ENCODE peak calls at places on chromosomes 6 and 20, in ten cellular contexts. One of them, this sample, is unnamed.

GRCh38 chr6:129638055-129639019 is 71.6 kb downstream of the ARHGAP18 start:
- DNase-seq in epithelial cell of esophagus: no peak
- DNase-seq in pancreas: no peak
- DNase-seq in foreskin fibroblast: no peak
- DNase-seq in PC-3: no peak
- DNase-seq in left ventricle myocardium inferior: no peak
- DNase-seq in gastrocnemius medialis: no peak
- DNase-seq in GM23338: no peak
- DNase-seq in heart left ventricle: no peak
- DNase-seq in cardiac fibroblast: peak; percentile 78
- DNase-seq in this sample: no peak

GRCh38 chr6:154261688-154262397 is 94.8 kb downstream of the IPCEF1 start:
- DNase-seq in epithelial cell of esophagus: no peak
- DNase-seq in left ventricle myocardium inferior: no peak
- DNase-seq in heart left ventricle: no peak
- DNase-seq in cardiac fibroblast: no peak
- DNase-seq in pancreas: no peak
- DNase-seq in GM23338: no peak
- DNase-seq in foreskin fibroblast: no peak
- DNase-seq in PC-3: no peak
- DNase-seq in gastrocnemius medialis: no peak
- DNase-seq in this sample: no peak

GRCh38 chr20:24034820-24035219 is 46.2 kb upstream of the GGTLC1 start:
- DNase-seq in foreskin fibroblast: peak; percentile 3
- DNase-seq in gastrocnemius medialis: no peak
- DNase-seq in left ventricle myocardium inferior: no peak
- DNase-seq in heart left ventricle: no peak
- DNase-seq in cardiac fibroblast: peak; percentile 35
- DNase-seq in pancreas: no peak
- DNase-seq in epithelial cell of esophagus: peak; percentile 71
- DNase-seq in PC-3: peak; percentile 99
- DNase-seq in GM23338: no peak
- DNase-seq in this sample: no peak

GRCh38 chr20:9668356-9668755 is 154.0 kb downstream of the LAMP5 start:
- DNase-seq in pancreas: no peak
- DNase-seq in epithelial cell of esophagus: no peak
- DNase-seq in gastrocnemius medialis: no peak
- DNase-seq in PC-3: no peak
- DNase-seq in foreskin fibroblast: no peak
- DNase-seq in left ventricle myocardium inferior: no peak
- DNase-seq in heart left ventricle: no peak
- DNase-seq in GM23338: no peak
- DNase-seq in cardiac fibroblast: no peak
- DNase-seq in this sample: no peak

GRCh38 chr6:38179794-38180430 is 360.4 kb downstream of the ZFAND3 start:
- DNase-seq in gastrocnemius medialis: peak; percentile 34
- DNase-seq in PC-3: no peak
- DNase-seq in pancreas: no peak
- DNase-seq in cardiac fibroblast: no peak
- DNase-seq in heart left ventricle: no peak
- DNase-seq in epithelial cell of esophagus: no peak
- DNase-seq in foreskin fibroblast: no peak
- DNase-seq in left ventricle myocardium inferior: no peak
- DNase-seq in GM23338: no peak
- DNase-seq in this sample: peak; percentile 74

GRCh38 chr6:36076178-36077088 is 48.8 kb downstream of the MAPK14 start:
- DNase-seq in PC-3: no peak
- DNase-seq in heart left ventricle: no peak
- DNase-seq in cardiac fibroblast: no peak
- DNase-seq in epithelial cell of esophagus: no peak
- DNase-seq in left ventricle myocardium inferior: no peak
- DNase-seq in gastrocnemius medialis: no peak
- DNase-seq in foreskin fibroblast: no peak
- DNase-seq in pancreas: no peak
- DNase-seq in GM23338: no peak
- DNase-seq in this sample: no peak

GRCh38 chr20:45470262-45470931 is 844 bp downstream of the WFDC2 start:
- DNase-seq in PC-3: no peak
- DNase-seq in cardiac fibroblast: no peak
- DNase-seq in epithelial cell of esophagus: peak; percentile 26
- DNase-seq in heart left ventricle: peak; percentile 40
- DNase-seq in pancreas: peak; percentile 84
- DNase-seq in gastrocnemius medialis: no peak
- DNase-seq in foreskin fibroblast: peak; percentile 57
- DNase-seq in GM23338: peak; percentile 68
- DNase-seq in left ventricle myocardium inferior: no peak
- DNase-seq in this sample: peak; percentile 89

GRCh38 chr6:107746461-107747030 is 77.6 kb downstream of the SCML4 start:
- DNase-seq in foreskin fibroblast: no peak
- DNase-seq in epithelial cell of esophagus: no peak
- DNase-seq in GM23338: no peak
- DNase-seq in gastrocnemius medialis: no peak
- DNase-seq in pancreas: no peak
- DNase-seq in heart left ventricle: no peak
- DNase-seq in PC-3: no peak
- DNase-seq in cardiac fibroblast: no peak
- DNase-seq in left ventricle myocardium inferior: no peak
- DNase-seq in this sample: no peak

GRCh38 chr6:47355496-47355895 is 45.8 kb upstream of the TNFRSF21 start:
- DNase-seq in heart left ventricle: no peak
- DNase-seq in GM23338: no peak
- DNase-seq in cardiac fibroblast: no peak
- DNase-seq in left ventricle myocardium inferior: no peak
- DNase-seq in pancreas: no peak
- DNase-seq in PC-3: no peak
- DNase-seq in gastrocnemius medialis: no peak
- DNase-seq in epithelial cell of esophagus: no peak
- DNase-seq in foreskin fibroblast: no peak
- DNase-seq in this sample: no peak

GRCh38 chr6:20236344-20236743 is 24.1 kb upstream of the MBOAT1 start:
- DNase-seq in cardiac fibroblast: no peak
- DNase-seq in GM23338: no peak
- DNase-seq in foreskin fibroblast: no peak
- DNase-seq in heart left ventricle: no peak
- DNase-seq in gastrocnemius medialis: no peak
- DNase-seq in epithelial cell of esophagus: no peak
- DNase-seq in PC-3: no peak
- DNase-seq in pancreas: no peak
- DNase-seq in left ventricle myocardium inferior: no peak
- DNase-seq in this sample: no peak

GRCh38 chr20:13610205-13610604 is 28.5 kb downstream of the TASP1 start:
- DNase-seq in PC-3: no peak
- DNase-seq in epithelial cell of esophagus: no peak
- DNase-seq in GM23338: peak; percentile 75
- DNase-seq in gastrocnemius medialis: no peak
- DNase-seq in foreskin fibroblast: no peak
- DNase-seq in heart left ventricle: no peak
- DNase-seq in cardiac fibroblast: peak; percentile 7
- DNase-seq in left ventricle myocardium inferior: no peak
- DNase-seq in pancreas: no peak
- DNase-seq in this sample: no peak

GRCh38 chr6:29709178-29709576 is 14.1 kb upstream of the HLA-F start:
- DNase-seq in PC-3: no peak
- DNase-seq in left ventricle myocardium inferior: no peak
- DNase-seq in GM23338: no peak
- DNase-seq in foreskin fibroblast: no peak
- DNase-seq in pancreas: no peak
- DNase-seq in gastrocnemius medialis: no peak
- DNase-seq in cardiac fibroblast: no peak
- DNase-seq in epithelial cell of esophagus: no peak
- DNase-seq in heart left ventricle: no peak
- DNase-seq in this sample: peak; percentile 59

GRCh38 chr6:170185175-170185970 is 105.5 kb downstream of the DLL1 start:
- DNase-seq in foreskin fibroblast: no peak
- DNase-seq in pancreas: no peak
- DNase-seq in GM23338: no peak
- DNase-seq in heart left ventricle: no peak
- DNase-seq in epithelial cell of esophagus: no peak
- DNase-seq in PC-3: no peak
- DNase-seq in left ventricle myocardium inferior: no peak
- DNase-seq in gastrocnemius medialis: no peak
- DNase-seq in cardiac fibroblast: no peak
- DNase-seq in this sample: no peak

GRCh38 chr6:154154389-154154967 is 115.4 kb downstream of the OPRM1 start:
- DNase-seq in left ventricle myocardium inferior: no peak
- DNase-seq in PC-3: peak; percentile 71
- DNase-seq in pancreas: no peak
- DNase-seq in foreskin fibroblast: peak; percentile 80
- DNase-seq in gastrocnemius medialis: peak; percentile 25
- DNase-seq in heart left ventricle: peak; percentile 40
- DNase-seq in GM23338: peak; percentile 88
- DNase-seq in cardiac fibroblast: peak; percentile 84
- DNase-seq in epithelial cell of esophagus: peak; percentile 74
- DNase-seq in this sample: peak; percentile 62

DNA sequence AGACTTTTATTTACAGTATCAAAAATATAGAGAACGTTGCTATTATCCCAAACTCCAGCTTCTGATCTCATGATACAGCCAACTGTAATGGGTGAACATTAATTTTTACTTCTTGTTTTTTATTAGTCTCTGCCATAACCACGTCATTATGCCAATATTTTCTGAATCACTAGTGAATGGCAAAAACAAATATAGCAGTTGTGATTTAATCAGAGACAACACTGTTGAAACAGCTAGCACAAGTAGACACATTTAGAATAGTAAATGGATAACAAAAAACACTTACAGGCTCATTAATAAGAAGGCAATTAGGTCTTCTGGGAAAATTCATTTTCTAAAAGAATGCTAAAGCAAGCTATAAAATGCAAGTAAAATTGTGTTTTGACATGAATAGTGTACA is 8.1 kb downstream of the PTPRK start:
- DNase-seq in pancreas: no peak
- DNase-seq in GM23338: no peak
- DNase-seq in PC-3: peak; percentile 63
- DNase-seq in gastrocnemius medialis: no peak
- DNase-seq in left ventricle myocardium inferior: no peak
- DNase-seq in heart left ventricle: no peak
- DNase-seq in foreskin fibroblast: no peak
- DNase-seq in cardiac fibroblast: peak; percentile 33
- DNase-seq in epithelial cell of esophagus: no peak
- DNase-seq in this sample: no peak
- TF ChIP-seq CTCF in pancreas: no peak
- TF ChIP-seq CTCF in GM23338: no peak
- TF ChIP-seq CTCF in PC-3: no peak
- TF ChIP-seq CTCF in gastrocnemius medialis: no peak
- TF ChIP-seq CTCF in left ventricle myocardium inferior: no peak
- TF ChIP-seq CTCF in heart left ventricle: no peak
- TF ChIP-seq CTCF in foreskin fibroblast: no peak
- TF ChIP-seq CTCF in cardiac fibroblast: no peak
- TF ChIP-seq CTCF in epithelial cell of esophagus: no peak
- TF ChIP-seq CTCF in this sample: no peak

GRCh38 chr20:38902601-38903000 is 23.6 kb upstream of the FAM83D start:
- DNase-seq in PC-3: no peak
- DNase-seq in left ventricle myocardium inferior: no peak
- DNase-seq in foreskin fibroblast: no peak
- DNase-seq in heart left ventricle: no peak
- DNase-seq in gastrocnemius medialis: no peak
- DNase-seq in pancreas: no peak
- DNase-seq in cardiac fibroblast: no peak
- DNase-seq in epithelial cell of esophagus: no peak
- DNase-seq in GM23338: no peak
- DNase-seq in this sample: no peak

GRCh38 chr20:38905375-38905774 is 20.8 kb upstream of the FAM83D start:
- DNase-seq in epithelial cell of esophagus: no peak
- DNase-seq in cardiac fibroblast: peak; percentile 26
- DNase-seq in pancreas: no peak
- DNase-seq in left ventricle myocardium inferior: no peak
- DNase-seq in heart left ventricle: no peak
- DNase-seq in foreskin fibroblast: peak; percentile 41
- DNase-seq in PC-3: peak; percentile 32
- DNase-seq in gastrocnemius medialis: no peak
- DNase-seq in GM23338: no peak
- DNase-seq in this sample: no peak

GRCh38 chr20:38907918-38908677 is 18.1 kb upstream of the FAM83D start:
- DNase-seq in epithelial cell of esophagus: no peak
- DNase-seq in PC-3: no peak
- DNase-seq in foreskin fibroblast: no peak
- DNase-seq in left ventricle myocardium inferior: no peak
- DNase-seq in heart left ventricle: no peak
- DNase-seq in pancreas: no peak
- DNase-seq in cardiac fibroblast: no peak
- DNase-seq in GM23338: no peak
- DNase-seq in gastrocnemius medialis: no peak
- DNase-seq in this sample: no peak

GRCh38 chr20:38900606-38901005 is 25.6 kb upstream of the FAM83D start:
- DNase-seq in pancreas: no peak
- DNase-seq in gastrocnemius medialis: no peak
- DNase-seq in epithelial cell of esophagus: no peak
- DNase-seq in cardiac fibroblast: no peak
- DNase-seq in foreskin fibroblast: no peak
- DNase-seq in PC-3: no peak
- DNase-seq in left ventricle myocardium inferior: no peak
- DNase-seq in heart left ventricle: no peak
- DNase-seq in GM23338: no peak
- DNase-seq in this sample: no peak

GRCh38 chr20:38903335-38903734 is 22.9 kb upstream of the FAM83D start:
- DNase-seq in pancreas: no peak
- DNase-seq in cardiac fibroblast: no peak
- DNase-seq in gastrocnemius medialis: no peak
- DNase-seq in heart left ventricle: no peak
- DNase-seq in foreskin fibroblast: no peak
- DNase-seq in PC-3: no peak
- DNase-seq in epithelial cell of esophagus: no peak
- DNase-seq in left ventricle myocardium inferior: no peak
- DNase-seq in GM23338: no peak
- DNase-seq in this sample: no peak
- H3K4me3 ChIP-seq in pancreas: no peak overlapping the region
- H3K4me3 ChIP-seq in cardiac fibroblast: no peak overlapping the region
- H3K4me3 ChIP-seq in gastrocnemius medialis: no peak overlapping the region
- H3K4me3 ChIP-seq in heart left ventricle: no peak overlapping the region
- H3K4me3 ChIP-seq in foreskin fibroblast: no peak overlapping the region
- H3K4me3 ChIP-seq in PC-3: no peak overlapping the region
- H3K4me3 ChIP-seq in epithelial cell of esophagus: no peak overlapping the region
- H3K4me3 ChIP-seq in left ventricle myocardium inferior: no peak overlapping the region
- H3K4me3 ChIP-seq in GM23338: no peak overlapping the region
- H3K4me3 ChIP-seq in this sample: no peak overlapping the region

GRCh38 chr20:2005831-2006426 is 12.1 kb upstream of the PDYN start:
- DNase-seq in foreskin fibroblast: peak; percentile 79
- DNase-seq in GM23338: peak; percentile 91
- DNase-seq in PC-3: peak; percentile 81
- DNase-seq in cardiac fibroblast: peak; percentile 66
- DNase-seq in epithelial cell of esophagus: peak; percentile 77
- DNase-seq in gastrocnemius medialis: no peak
- DNase-seq in left ventricle myocardium inferior: peak; percentile 62
- DNase-seq in pancreas: peak; percentile 86
- DNase-seq in heart left ventricle: peak; percentile 65
- DNase-seq in this sample: no peak
- TF ChIP-seq CTCF in foreskin fibroblast: no peak
- TF ChIP-seq CTCF in GM23338: peak; percentile 18
- TF ChIP-seq CTCF in PC-3: no peak
- TF ChIP-seq CTCF in cardiac fibroblast: no peak
- TF ChIP-seq CTCF in epithelial cell of esophagus: peak; percentile 11
- TF ChIP-seq CTCF in gastrocnemius medialis: no peak
- TF ChIP-seq CTCF in left ventricle myocardium inferior: no peak
- TF ChIP-seq CTCF in pancreas: no peak
- TF ChIP-seq CTCF in heart left ventricle: no peak
- TF ChIP-seq CTCF in this sample: no peak

DNA sequence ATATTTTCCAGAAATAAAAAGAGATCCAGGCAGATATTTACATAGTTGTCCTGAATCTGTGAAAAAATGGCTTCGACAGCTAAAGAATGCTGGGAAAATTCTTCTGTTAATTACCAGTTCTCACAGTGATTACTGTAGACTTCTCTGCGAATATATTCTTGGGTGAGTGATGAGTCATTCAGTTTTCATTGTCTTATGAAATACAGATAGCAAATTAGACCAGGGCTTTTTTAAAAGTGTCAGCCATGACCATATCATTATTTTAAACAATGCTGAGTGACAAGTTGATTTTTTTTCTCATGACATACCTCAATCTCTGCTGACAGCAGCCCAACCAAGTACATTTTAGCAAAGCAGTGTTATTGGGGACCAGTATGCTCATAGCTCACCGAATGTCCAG is 32.8 kb downstream of the TSPYL4 start:
- DNase-seq in pancreas: no peak
- DNase-seq in PC-3: no peak
- DNase-seq in heart left ventricle: no peak
- DNase-seq in foreskin fibroblast: peak; percentile 39
- DNase-seq in left ventricle myocardium inferior: no peak
- DNase-seq in epithelial cell of esophagus: peak; percentile 52
- DNase-seq in gastrocnemius medialis: no peak
- DNase-seq in cardiac fibroblast: peak; percentile 42
- DNase-seq in GM23338: no peak
- DNase-seq in this sample: no peak
- H3K4me3 ChIP-seq in pancreas: no peak overlapping the region
- H3K4me3 ChIP-seq in PC-3: no peak overlapping the region
- H3K4me3 ChIP-seq in heart left ventricle: no peak overlapping the region
- H3K4me3 ChIP-seq in foreskin fibroblast: no peak overlapping the region
- H3K4me3 ChIP-seq in left ventricle myocardium inferior: no peak overlapping the region
- H3K4me3 ChIP-seq in epithelial cell of esophagus: no peak overlapping the region
- H3K4me3 ChIP-seq in gastrocnemius medialis: no peak overlapping the region
- H3K4me3 ChIP-seq in cardiac fibroblast: no peak overlapping the region
- H3K4me3 ChIP-seq in GM23338: no peak overlapping the region
- H3K4me3 ChIP-seq in this sample: no peak overlapping the region